ENCODE peak calls at places on chromosomes 4 and X, in ten cellular contexts. A is AML-193; P is retina; X is ACHN; U is psoas muscle; I is choroid plexus epithelial cell; M is GF-D8; W is CD4-positive, CD25-positive, alpha-beta regulatory T cell; V is CD8-positive, alpha-beta memory T cell; T is amniotic stem cell. B is an unnamed sample.

GRCh38 chr4:2267320-2267811 is 5.5 kb upstream of the MXD4 start:
- DNase-seq in I (no peak), M (no peak), A (no peak), X (no peak), U (peak), P (no peak), W (no peak), V (no peak), T (no peak), B (no peak)

GRCh38 chrX:24870143-24870542 is 145.6 kb downstream of the ARX start:
- DNase-seq in A (no peak), X (peak), P (no peak), U (no peak), M (no peak), W (no peak), V (no peak), I (peak), T (no peak), B (no peak)

GRCh38 chr4:78058591-78059523 is 1.7 kb downstream of the FRAS1 start:
- DNase-seq in V (no peak), U (peak), I (peak), M (no peak), A (no peak), X (peak), P (peak), T (peak), W (no peak), B (peak)

GRCh38 chrX:51281758-51282318 is 50.8 kb upstream of the NUDT10 start:
- DNase-seq in W (no peak), A (no peak), T (no peak), U (no peak), P (no peak), I (no peak), M (no peak), X (no peak), V (no peak), B (no peak)

GRCh38 chr4:82515705-82516104 is 46.1 kb downstream of the TMEM150C start:
- DNase-seq in A (no peak), P (no peak), V (no peak), I (peak), X (no peak), M (no peak), T (peak), U (no peak), W (no peak), B (no peak)

GRCh38 chr4:173518419-173519102 is 11.5 kb downstream of the HAND2 start:
- DNase-seq in U (no peak), T (no peak), M (no peak), W (no peak), P (peak), A (no peak), V (no peak), I (no peak), X (no peak), B (no peak)

GRCh38 chrX:154529206-154529612 is 13.2 kb upstream of the FAM3A start:
- DNase-seq in P (no peak), A (no peak), M (no peak), V (no peak), T (no peak), X (peak), W (no peak), I (peak), U (no peak), B (no peak)

GRCh38 chr4:156954598-156954997 is 17.0 kb downstream of the PDGFC start:
- DNase-seq in U (no peak), T (no peak), V (no peak), X (no peak), I (no peak), W (no peak), A (no peak), P (no peak), M (no peak), B (no peak)

GRCh38 chrX:15334561-15334960 is 762 bp downstream of the PIGA start:
- DNase-seq in W (peak), X (peak), M (no peak), V (no peak), P (no peak), U (no peak), I (peak), A (no peak), T (no peak), B (peak)

GRCh38 chr4:124713213-124713592 is 671 bp upstream of the ANKRD50 start:
- DNase-seq in X (peak), I (peak), T (no peak), A (peak), U (peak), V (no peak), P (no peak), W (peak), M (no peak), B (no peak)

GRCh38 chr4:108352664-108353308 is 184.1 kb upstream of the LEF1 start:
- DNase-seq in I (no peak), T (no peak), V (no peak), A (no peak), P (no peak), W (no peak), M (no peak), U (no peak), X (no peak), B (no peak)

GRCh38 chrX:71623714-71624113 is 5.4 kb upstream of the CXCR3 start:
- DNase-seq in P (no peak), T (no peak), A (no peak), W (no peak), V (no peak), U (no peak), I (no peak), X (no peak), M (no peak), B (no peak)

GRCh38 chrX:65528705-65529340 is 5.8 kb downstream of the LAS1L start:
- DNase-seq in U (peak), T (no peak), P (peak), W (peak), X (peak), A (peak), I (peak), M (no peak), V (peak), B (no peak)

GRCh38 chr4:7431696-7432530 is 2.8 kb downstream of the PSAPL1 start:
- DNase-seq in A (no peak), P (no peak), X (no peak), W (no peak), U (no peak), I (no peak), M (no peak), T (no peak), V (no peak), B (no peak)

GRCh38 chrX:53074987-53075386 is 7.2 kb upstream of the TSPYL2 start:
- DNase-seq in X (no peak), M (no peak), T (no peak), I (no peak), U (no peak), W (no peak), P (peak), V (no peak), A (no peak), B (no peak)

GRCh38 chr4:23775694-23776093 is 114.2 kb downstream of the PPARGC1A start:
- DNase-seq in M (no peak), X (no peak), P (no peak), W (no peak), V (no peak), U (no peak), T (no peak), A (no peak), I (no peak), B (no peak)

GRCh38 chrX:2449135-2449886 is 51.5 kb downstream of the DHRSX start:
- DNase-seq in X (no peak), A (no peak), I (no peak), T (no peak), M (no peak), P (no peak), W (no peak), U (no peak), V (no peak), B (no peak)

GRCh38 chr4:95165926-95166524 is 382.7 kb downstream of the UNC5C start:
- DNase-seq in U (no peak), T (peak), I (peak), M (peak), P (peak), V (no peak), W (no peak), A (peak), X (peak), B (no peak)

GRCh38 chrX:140701480-140701879 is 8.1 kb upstream of the LINC00632 start:
- DNase-seq in U (no peak), W (no peak), P (no peak), V (no peak), T (no peak), X (peak), M (no peak), I (peak), A (peak), B (no peak)

GRCh38 chr4:70772929-70773555 is 51.3 kb downstream of the RUFY3 start:
- DNase-seq in P (no peak), I (no peak), X (no peak), V (no peak), U (no peak), T (no peak), A (peak), M (no peak), W (no peak), B (no peak)

GRCh38 chrX:112834016-112834855 is 6.4 kb downstream of the AMOT start:
- DNase-seq in T (peak), U (no peak), W (no peak), M (no peak), I (peak), V (no peak), P (no peak), X (peak), A (no peak), B (no peak)

GRCh38 chr4:177128306-177128705 is 181.4 kb upstream of the NEIL3 start:
- DNase-seq in W (no peak), T (no peak), V (no peak), M (no peak), X (no peak), A (no peak), I (peak), P (no peak), U (no peak), B (no peak)

GRCh38 chr4:113708250-113708649 is 53.3 kb downstream of the CAMK2D start:
- DNase-seq in P (no peak), X (no peak), W (no peak), I (no peak), A (no peak), T (no peak), V (no peak), M (no peak), U (no peak), B (no peak)

GRCh38 chr4:3756343-3757059 is 9.7 kb upstream of the ADRA2C start:
- DNase-seq in M (no peak), T (no peak), P (no peak), I (no peak), A (no peak), U (no peak), V (no peak), X (no peak), W (no peak), B (no peak)

GRCh38 chrX:67622053-67622452 is 78.2 kb downstream of the AR start:
- DNase-seq in U (no peak), M (no peak), P (no peak), V (no peak), W (no peak), T (no peak), X (no peak), A (no peak), I (no peak), B (no peak)

GRCh38 chr4:89518259-89518658 is 210.7 kb upstream of the GPRIN3 start:
- DNase-seq in A (no peak), P (no peak), W (no peak), M (no peak), I (no peak), U (no peak), V (no peak), X (no peak), T (no peak), B (no peak)

GRCh38 chrX:71440401-71440800 is 74.2 kb downstream of the TAF1 start:
- DNase-seq in P (no peak), I (no peak), M (no peak), T (no peak), A (no peak), W (no peak), X (no peak), V (no peak), U (no peak), B (no peak)

GRCh38 chr4:26067035-26067434 is 153.0 kb downstream of the SMIM20 start:
- DNase-seq in W (no peak), U (no peak), M (no peak), P (no peak), T (no peak), V (no peak), X (no peak), I (no peak), A (no peak), B (no peak)

GRCh38 chrX:112997991-112998390 is 157.4 kb upstream of the AMOT start:
- DNase-seq in V (no peak), T (no peak), U (no peak), I (no peak), A (no peak), P (peak), W (no peak), X (no peak), M (no peak), B (no peak)

B was measured in T-cell.